ENCODE peak calls at places on chromosomes 7 and 10, in ten cellular contexts. U is body of pancreas, X is fibroblast of the aortic adventitia, P is brain microvascular endothelial cell, D is ovary, C is cardiac muscle cell, N is SJSA1, W is esophagus squamous epithelium, Q is skeletal muscle cell, O is GM12865. K is an unnamed sample.

GRCh38 chr7:5374464-5374863 is 49.2 kb downstream of the TNRC18 start:
- DNase-seq in U (no peak), X (no peak), P (no peak), D (no peak), C (no peak), N (no peak), W (no peak), Q (no peak), O (no peak), K (no peak)

GRCh38 chr7:93185303-93186027 is 37.3 kb upstream of the SAMD9L start:
- DNase-seq in U (no peak), X (peak), P (peak), D (no peak), C (no peak), N (no peak), W (no peak), Q (no peak), O (no peak), K (no peak)

GRCh38 chr7:129690701-129691100 is 79.2 kb downstream of the NRF1 start:
- DNase-seq in U (no peak), X (no peak), P (no peak), D (no peak), C (no peak), N (peak), W (no peak), Q (no peak), O (no peak), K (no peak)

GRCh38 chr10:73772280-73773151 is 9.3 kb upstream of the CHCHD1 start:
- DNase-seq in U (peak), X (peak), P (peak), D (peak), C (peak), N (peak), W (peak), Q (peak), O (peak), K (peak)

GRCh38 chr10:60801538-60801937 is 23.3 kb downstream of the CDK1 start:
- DNase-seq in U (no peak), X (no peak), P (no peak), D (no peak), C (no peak), N (peak), W (no peak), Q (no peak), O (no peak), K (peak)

GRCh38 chr10:62116896-62117295 is 151.7 kb downstream of the RTKN2 start:
- DNase-seq in U (no peak), X (no peak), P (no peak), D (no peak), C (no peak), N (no peak), W (no peak), Q (no peak), O (no peak), K (no peak)

GRCh38 chr7:64078699-64078994 is 33.4 kb downstream of the ZNF727 start:
- DNase-seq in U (no peak), X (no peak), P (no peak), D (no peak), C (no peak), N (no peak), W (no peak), Q (no peak), O (no peak), K (no peak)

GRCh38 chr10:92208736-92209135 is 82.1 kb downstream of the CPEB3 start:
- DNase-seq in U (no peak), X (peak), P (peak), D (no peak), C (no peak), N (no peak), W (no peak), Q (no peak), O (peak), K (peak)

GRCh38 chr10:121404611-121405010 is 193.6 kb downstream of the FGFR2 start:
- DNase-seq in U (no peak), X (no peak), P (no peak), D (no peak), C (no peak), N (no peak), W (no peak), Q (no peak), O (no peak), K (no peak)

GRCh38 chr7:13641699-13642098 is 347.8 kb downstream of the ETV1 start:
- DNase-seq in U (no peak), X (peak), P (peak), D (no peak), C (no peak), N (no peak), W (no peak), Q (no peak), O (no peak), K (peak)

GRCh38 chr10:127200646-127201045 is 4.3 kb upstream of the INSYN2A start:
- DNase-seq in U (no peak), X (no peak), P (no peak), D (no peak), C (no peak), N (no peak), W (no peak), Q (no peak), O (no peak), K (no peak)

GRCh38 chr10:62306663-62307062 is 38.0 kb upstream of the RTKN2 start:
- DNase-seq in U (no peak), X (no peak), P (no peak), D (no peak), C (peak), N (no peak), W (no peak), Q (no peak), O (no peak), K (no peak)

GRCh38 chr7:151707757-151708156 is 169.2 kb downstream of the PRKAG2 start:
- DNase-seq in U (no peak), X (no peak), P (no peak), D (no peak), C (no peak), N (no peak), W (no peak), Q (no peak), O (no peak), K (no peak)

GRCh38 chr10:17504547-17505245 is 50.3 kb upstream of the ST8SIA6 start:
- DNase-seq in U (no peak), X (peak), P (peak), D (no peak), C (no peak), N (peak), W (no peak), Q (peak), O (no peak), K (peak)

GRCh38 chr7:30700941-30701340 is 18.7 kb upstream of the CRHR2 start:
- DNase-seq in U (no peak), X (no peak), P (no peak), D (no peak), C (no peak), N (no peak), W (no peak), Q (no peak), O (no peak), K (no peak)

GRCh38 chr7:22858274-22858639 is 35.6 kb upstream of the TOMM7 start:
- DNase-seq in U (no peak), X (no peak), P (no peak), D (no peak), C (no peak), N (no peak), W (no peak), Q (no peak), O (no peak), K (no peak)

GRCh38 chr7:43756368-43757072 is 2.0 kb upstream of the BLVRA start:
- DNase-seq in U (no peak), X (peak), P (peak), D (no peak), C (no peak), N (peak), W (no peak), Q (peak), O (peak), K (peak)

GRCh38 chr7:16889851-16890443 is 8.2 kb upstream of the AGR3 start:
- DNase-seq in U (no peak), X (no peak), P (no peak), D (no peak), C (no peak), N (no peak), W (no peak), Q (no peak), O (no peak), K (no peak)

GRCh38 chr7:121329460-121330052 is 756 bp downstream of the WNT16 start:
- DNase-seq in U (peak), X (no peak), P (no peak), D (no peak), C (peak), N (no peak), W (no peak), Q (no peak), O (peak), K (peak)

GRCh38 chr7:94664023-94664422 is 8.1 kb upstream of the SGCE start:
- DNase-seq in U (no peak), X (no peak), P (no peak), D (no peak), C (no peak), N (no peak), W (no peak), Q (no peak), O (no peak), K (no peak)

GRCh38 chr10:112811741-112812551 is 138.1 kb upstream of the TCF7L2 start:
- DNase-seq in U (peak), X (peak), P (peak), D (no peak), C (no peak), N (peak), W (no peak), Q (peak), O (no peak), K (peak)

GRCh38 chr10:130175074-130175473 is 38.9 kb downstream of the GLRX3 start:
- DNase-seq in U (no peak), X (no peak), P (no peak), D (no peak), C (no peak), N (no peak), W (no peak), Q (no peak), O (no peak), K (no peak)

GRCh38 chr10:130174343-130174742 is 38.2 kb downstream of the GLRX3 start:
- DNase-seq in U (no peak), X (peak), P (no peak), D (no peak), C (no peak), N (no peak), W (no peak), Q (no peak), O (no peak), K (peak)

GRCh38 chr10:130179640-130180039 is 43.4 kb downstream of the GLRX3 start:
- DNase-seq in U (no peak), X (peak), P (peak), D (no peak), C (peak), N (peak), W (no peak), Q (peak), O (peak), K (peak)

GRCh38 chr10:130181858-130182257 is 45.7 kb downstream of the GLRX3 start:
- DNase-seq in U (no peak), X (no peak), P (no peak), D (no peak), C (no peak), N (no peak), W (no peak), Q (no peak), O (no peak), K (no peak)

GRCh38 chr10:130177250-130177649 is 41.1 kb downstream of the GLRX3 start:
- DNase-seq in U (no peak), X (no peak), P (no peak), D (no peak), C (no peak), N (no peak), W (no peak), Q (no peak), O (no peak), K (no peak)
- H3K4me3 ChIP-seq in U (no peak), X (no peak), P (no peak), D (no peak), C (no peak), N (no peak), W (no peak), Q (no peak), O (no peak), K (no peak)

DNA sequence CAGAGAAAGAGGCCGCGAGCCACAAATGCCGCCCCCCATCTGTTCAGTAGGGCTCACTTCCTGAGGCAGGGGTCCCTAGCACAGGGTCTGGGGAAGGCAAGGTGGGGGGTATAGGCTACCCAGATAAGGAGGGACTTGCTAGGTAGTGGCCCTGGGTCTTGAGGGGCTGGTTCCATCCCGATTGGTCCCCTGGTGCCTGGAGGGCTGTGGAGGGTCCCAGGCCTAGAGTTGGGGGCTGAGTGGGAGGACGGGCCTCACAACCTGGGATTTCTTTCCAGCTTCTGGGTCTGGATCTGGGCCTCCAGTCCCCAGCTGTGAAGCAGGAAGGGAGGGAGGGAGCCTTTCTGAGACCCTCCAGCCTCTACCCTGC is 75.1 kb upstream of the EN2 start:
- DNase-seq in U (no peak), X (no peak), P (no peak), D (no peak), C (no peak), N (no peak), W (no peak), Q (no peak), O (no peak), K (no peak)
- H3K4me3 ChIP-seq in U (no peak), X (no peak), P (no peak), D (no peak), C (no peak), N (no peak), W (no peak), Q (no peak), O (no peak), K (no peak)

DNA sequence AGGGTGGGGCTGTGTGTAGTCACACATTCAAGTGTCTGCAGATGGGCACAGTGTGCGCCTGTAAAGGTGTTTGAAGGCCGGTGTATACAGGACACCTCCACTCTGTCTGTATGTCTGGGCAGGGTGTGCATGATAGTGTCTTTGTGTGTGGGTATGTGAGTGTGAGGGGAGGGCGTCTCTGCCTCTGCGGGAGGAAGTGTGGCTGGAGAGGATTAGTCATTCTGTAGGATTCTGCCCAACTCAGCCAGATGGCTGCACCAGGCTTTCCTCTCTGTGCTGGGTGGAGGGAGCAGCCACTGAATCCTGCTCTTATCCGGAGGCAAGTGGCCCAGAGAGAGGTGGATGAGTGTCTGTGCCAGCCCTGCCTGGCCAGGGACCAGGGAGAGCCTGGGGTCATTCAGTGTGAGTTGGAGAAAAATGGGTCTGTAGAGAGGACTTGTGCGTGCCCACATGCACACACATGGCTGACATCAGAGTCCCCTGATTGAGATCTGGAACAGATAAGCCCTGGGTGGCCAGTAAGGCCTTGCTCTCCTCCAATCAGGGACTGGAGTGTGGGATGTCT is 1.7 kb downstream of the SFXN3 start:
- DNase-seq in U (peak), X (peak), P (peak), D (peak), C (no peak), N (peak), W (no peak), Q (peak), O (no peak), K (peak)
- H3K4me3 ChIP-seq in U (peak), X (peak), P (peak), D (peak), C (peak), N (peak), W (peak), Q (peak), O (no peak), K (peak)

GRCh38 chr7:159010411-159010810 is 134.3 kb downstream of the VIPR2 start:
- DNase-seq in U (no peak), X (no peak), P (no peak), D (no peak), C (no peak), N (no peak), W (no peak), Q (no peak), O (no peak), K (no peak)
- H3K4me3 ChIP-seq in U (no peak), X (no peak), P (no peak), D (no peak), C (no peak), N (no peak), W (no peak), Q (no peak), O (no peak), K (no peak)